ENCODE peak calls at places on chromosomes 13 and 19, in six cellular contexts. A, W, V, H, T and M are unnamed samples.

GRCh38 chr19:47040869-47041268 is 7.6 kb downstream of the TMEM160 start:
- DNase-seq in V (no peak), T (no peak), W (no peak), A (no peak), H (no peak), M (no peak)

GRCh38 chr19:3855321-3855720 is 13.5 kb downstream of the ZFR2 start:
- DNase-seq in V (no peak), W (no peak), A (no peak), H (no peak), T (no peak), M (peak; percentile 55)

GRCh38 chr13:90800082-90800746 is 547.3 kb upstream of the MIR17HG start:
- DNase-seq in V (no peak), A (peak; percentile 59), H (no peak), W (no peak), T (no peak), M (no peak)

GRCh38 chr13:112849500-112849899 is 119.5 kb upstream of the MCF2L start:
- DNase-seq in V (no peak), A (no peak), W (no peak), H (no peak), T (no peak), M (no peak)

GRCh38 chr19:48558018-48558684 is 6.2 kb downstream of the SULT2B1 start:
- DNase-seq in V (no peak), W (no peak), A (peak; percentile 31), H (no peak), T (peak; percentile 64), M (no peak)

GRCh38 chr13:44906758-44907157 is 82.5 kb downstream of the NUFIP1 start:
- DNase-seq in W (no peak), H (no peak), V (no peak), A (peak; percentile 68), T (peak; percentile 19), M (no peak)

GRCh38 chr19:43560687-43561086 is 14.6 kb downstream of the XRCC1 start:
- DNase-seq in V (no peak), H (peak; percentile 34), W (peak; percentile 24), T (no peak), A (no peak), M (no peak)

GRCh38 chr19:11169896-11170678 is 14.5 kb upstream of the SPC24 start:
- DNase-seq in T (no peak), V (no peak), H (no peak), W (no peak), A (peak; percentile 71), M (no peak)

GRCh38 chr19:58476498-58477015 is 405 bp downstream of the ZNF446 start:
- DNase-seq in T (peak; percentile 56), W (peak; percentile 25), A (peak; percentile 23), V (no peak), H (no peak), M (no peak)

GRCh38 chr19:42441047-42441440 is 1.7 kb downstream of the CXCL17 start:
- DNase-seq in H (no peak), W (no peak), A (no peak), T (no peak), V (no peak), M (no peak)

GRCh38 chr19:532578-533484 is 1.3 kb downstream of the CDC34 start:
- DNase-seq in V (peak; percentile 70), W (peak; percentile 44), T (peak; percentile 82), H (peak; percentile 27), A (peak; percentile 73), M (no peak)

GRCh38 chr13:113650731-113651148 is 7.3 kb downstream of the ATP4B start:
- DNase-seq in H (no peak), A (no peak), W (no peak), T (no peak), V (peak; percentile 36), M (no peak)

GRCh38 chr13:60329221-60329983 is 67.6 kb upstream of the TDRD3 start:
- DNase-seq in H (no peak), W (no peak), A (peak; percentile 45), T (peak; percentile 13), V (no peak), M (no peak)

GRCh38 chr13:43154839-43155238 is 131.5 kb downstream of the DNAJC15 start:
- DNase-seq in A (no peak), T (no peak), W (no peak), V (no peak), H (no peak), M (no peak)

GRCh38 chr13:104297075-104297474 is 1230.9 kb upstream of the SLC10A2 start:
- DNase-seq in H (no peak), W (no peak), T (no peak), V (no peak), A (no peak), M (no peak)

GRCh38 chr13:96025283-96025682 is 27.9 kb downstream of the UGGT2 start:
- DNase-seq in W (no peak), T (no peak), A (peak; percentile 31), V (no peak), H (no peak), M (no peak)